ENCODE peak calls at places on chromosome 21, in four cellular contexts. K is left ventricle myocardium inferior, E is HCT116, T is heart left ventricle. S is an unnamed sample. For H3K9me3, the result is how much of the 10 kb centered on the place peaks cover.

GRCh38 chr21:45962531-45963224 is 18.9 kb upstream of the COL6A1 start:
- DNase-seq in K (no peak), E (no peak), T (no peak), S (no peak)

GRCh38 chr21:45263534-45263933 is 24.2 kb downstream of the POFUT2 start:
- DNase-seq in K (no peak), E (no peak), T (no peak), S (no peak)

GRCh38 chr21:41868062-41868710 is 11.0 kb downstream of the PRDM15 start:
- DNase-seq in K (no peak), E (no peak), T (no peak), S (no peak)

GRCh38 chr21:45865106-45865835 is 116.3 kb upstream of the COL6A1 start:
- DNase-seq in K (no peak), E (no peak), T (no peak), S (no peak)

GRCh38 chr21:43719748-43720538 is 1.0 kb downstream of the PDXK start:
- DNase-seq in K (no peak), E (no peak), T (no peak), S (peak)

GRCh38 chr21:42673633-42674328 is 20.4 kb downstream of the PDE9A start:
- DNase-seq in K (no peak), E (no peak), T (no peak), S (no peak)

GRCh38 chr21:28547795-28548194 is 444.9 kb downstream of the LTN1 start:
- DNase-seq in K (no peak), E (no peak), T (no peak), S (no peak)

GRCh38 chr21:38377165-38378093 is 120.6 kb downstream of the KCNJ15 start:
- DNase-seq in K (no peak), E (no peak), T (no peak), S (no peak)

GRCh38 chr21:34691396-34692032 is 22.7 kb downstream of the CLIC6 start:
- DNase-seq in K (no peak), E (no peak), T (no peak), S (no peak)

GRCh38 chr21:45868086-45868485 is 113.5 kb upstream of the COL6A1 start:
- DNase-seq in K (no peak), E (no peak), T (no peak), S (no peak)

GRCh38 chr21:42818328-42818749 is 61.0 kb downstream of the WDR4 start:
- DNase-seq in K (peak), E (peak), T (peak), S (peak)

GRCh38 chr21:42561742-42562141 is 48.1 kb downstream of the SLC37A1 start:
- DNase-seq in K (no peak), E (no peak), T (no peak), S (peak)

GRCh38 chr21:28154121-28154520 is 838.6 kb downstream of the LTN1 start:
- DNase-seq in K (no peak), E (no peak), T (no peak), S (no peak)

GRCh38 chr21:32371913-32372314 is 20.9 kb downstream of the URB1 start:
- DNase-seq in K (no peak), E (no peak), T (no peak), S (no peak)

GRCh38 chr21:45551316-45551715 is 9.1 kb upstream of the SLC19A1 start:
- DNase-seq in K (peak), E (peak), T (peak), S (no peak)

GRCh38 chr21:17191346-17191993 is 321.4 kb upstream of the CXADR start:
- DNase-seq in K (no peak), E (no peak), T (no peak), S (no peak)

GRCh38 chr21:17189963-17190362 is 322.9 kb upstream of the CXADR start:
- DNase-seq in K (no peak), E (no peak), T (no peak), S (no peak)

DNA sequence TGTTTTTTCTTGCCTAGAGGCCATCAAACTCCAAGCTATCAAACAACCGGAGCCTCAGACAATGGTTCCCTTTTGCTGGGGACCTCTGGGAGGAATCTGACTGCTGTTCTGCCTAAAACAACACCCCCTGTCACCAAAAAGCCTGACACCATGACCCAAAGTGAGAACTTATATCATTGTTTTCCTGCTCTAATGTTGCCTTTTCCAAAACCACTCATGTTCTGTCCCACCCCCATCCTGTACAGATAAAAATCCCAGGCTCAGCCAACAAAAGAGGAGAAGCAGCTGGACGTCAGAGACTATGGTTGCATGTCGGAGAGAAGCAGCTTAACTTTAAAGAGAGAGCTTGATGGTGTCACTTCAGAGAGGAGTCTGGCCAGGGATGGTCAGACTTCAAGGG is 327.2 kb upstream of the CXADR start:
- DNase-seq in K (no peak), E (no peak), T (no peak), S (no peak)
- H3K9me3 ChIP-seq in K (half or more), E (under half), T (under half), S (under half)

GRCh38 chr21:36423772-36424433 is 38.7 kb downstream of the CHAF1B start:
- DNase-seq in K (no peak), E (no peak), T (no peak), S (no peak)
- TF ChIP-seq CTCF in K (no peak), E (no peak), T (no peak), S (no peak)

DNA sequence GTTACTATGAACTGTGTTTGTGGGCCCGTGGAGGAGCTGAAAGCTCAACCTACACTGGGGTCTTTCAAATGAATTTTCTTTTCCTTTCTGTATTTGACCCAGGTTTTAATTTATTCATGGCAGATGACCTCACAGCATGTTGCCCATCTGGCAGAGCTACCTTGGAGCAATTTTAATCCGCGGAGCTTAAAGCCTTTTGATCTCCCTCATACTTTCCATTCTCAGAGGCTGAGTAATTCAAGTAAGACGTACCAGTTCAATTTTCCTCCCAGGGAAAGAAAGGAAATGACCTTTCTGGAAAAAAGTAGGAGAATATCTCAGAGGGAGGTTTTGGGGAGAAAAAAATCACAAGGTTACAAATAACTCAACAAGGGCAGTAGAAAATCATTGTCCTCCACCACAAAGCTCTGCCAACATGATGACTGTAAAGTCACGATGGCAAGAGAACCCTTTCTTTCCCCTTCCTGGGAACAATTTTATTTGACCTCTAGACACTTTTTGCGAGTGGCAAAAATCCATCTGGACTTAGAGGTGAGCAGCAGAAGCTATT is 21.6 kb upstream of the PCP4 start:
- DNase-seq in K (no peak), E (no peak), T (no peak), S (no peak)
- H3K9me3 ChIP-seq in K (under half), E (under half), T (under half), S (under half)

GRCh38 chr21:19322360-19322759 is 918.8 kb upstream of the TMPRSS15 start:
- DNase-seq in K (no peak), E (no peak), T (no peak), S (no peak)
- TF ChIP-seq CTCF in K (no peak), E (no peak), T (peak), S (no peak)

S was measured in mucosa of descending colon.